ENCODE peak calls at places on chromosomes 4 and X, in five cellular contexts. B is stimulated activated CD4-positive, alpha-beta T cell treated with anti-CD3 and anti-CD28 coated beads, TNF-alpha, amount 100 ng/mL, for 4 hours; G is NCI-H510A; P is HuH-7.5; M is activated naive CD4-positive, alpha-beta T cell. A is an unnamed sample.

GRCh38 chr4:44629280-44629866 is 22.1 kb downstream of the YIPF7 start:
- DNase-seq in M (no peak), B (no peak), P (peak), G (peak), A (no peak)

GRCh38 chr4:153514001-153514526 is 47.9 kb downstream of the TMEM131L start:
- DNase-seq in G (no peak), B (no peak), M (no peak), P (no peak), A (no peak)

GRCh38 chrX:42491145-42491907 is 286.6 kb downstream of the PPP1R2C start:
- DNase-seq in B (no peak), P (no peak), G (no peak), M (no peak), A (no peak)

GRCh38 chr4:176270669-176271068 is 1.6 kb upstream of the ASB5 start:
- DNase-seq in M (no peak), P (no peak), B (no peak), G (peak), A (peak)

GRCh38 chr4:1309261-1310010 is 19.7 kb downstream of the MAEA start:
- DNase-seq in G (no peak), P (no peak), M (peak), B (peak), A (no peak)

GRCh38 chrX:100748133-100748532 is 16.2 kb upstream of the SYTL4 start:
- DNase-seq in B (no peak), P (no peak), M (no peak), G (no peak), A (no peak)

GRCh38 chrX:20693071-20693470 is 426.4 kb upstream of the RPS6KA3 start:
- DNase-seq in B (no peak), M (no peak), G (no peak), P (no peak), A (no peak)

GRCh38 chr4:8395504-8395903 is 45.0 kb downstream of the ACOX3 start:
- DNase-seq in B (no peak), P (no peak), M (no peak), G (no peak), A (no peak)

GRCh38 chr4:1463088-1463926 is 57.1 kb upstream of the NKX1-1 start:
- DNase-seq in G (no peak), B (no peak), P (no peak), M (no peak), A (no peak)

GRCh38 chr4:24209131-24209530 is 319.3 kb upstream of the PPARGC1A start:
- DNase-seq in G (no peak), P (no peak), B (no peak), M (no peak), A (no peak)

GRCh38 chr4:75630174-75630931 is at the start of gene CDKL2:
- DNase-seq in B (peak), M (peak), G (peak), P (no peak), A (no peak)

GRCh38 chr4:4602468-4602867 is 60.6 kb upstream of the STX18 start:
- DNase-seq in G (no peak), M (no peak), B (no peak), P (no peak), A (no peak)

GRCh38 chr4:25970691-25971427 is 56.8 kb downstream of the SMIM20 start:
- DNase-seq in P (no peak), G (peak), M (no peak), B (no peak), A (no peak)

GRCh38 chr4:169723207-169723606 is 34.5 kb downstream of the HPF1 start:
- DNase-seq in G (no peak), B (no peak), P (no peak), M (no peak), A (no peak)

GRCh38 chr4:145887241-145887964 is 51.2 kb downstream of the ZNF827 start:
- DNase-seq in B (no peak), M (no peak), G (no peak), P (no peak), A (no peak)

GRCh38 chrX:43003204-43003565 is 225.2 kb upstream of the PPP1R2C start:
- DNase-seq in P (no peak), B (no peak), G (no peak), M (no peak), A (no peak)

GRCh38 chrX:56790778-56791177 is 61.7 kb downstream of the NBDY start:
- DNase-seq in G (no peak), M (no peak), B (no peak), P (no peak), A (no peak)

GRCh38 chrX:39477438-39478120 is 620.2 kb downstream of the BCOR start:
- DNase-seq in P (no peak), G (peak), M (no peak), B (no peak), A (no peak)

GRCh38 chr4:88919056-88919455 is 137.9 kb downstream of the FAM13A start:
- DNase-seq in B (no peak), M (no peak), P (no peak), G (no peak), A (no peak)

GRCh38 chr4:81566076-81566663 is 94.5 kb upstream of the RASGEF1B start:
- DNase-seq in P (no peak), G (no peak), B (no peak), M (no peak), A (no peak)

GRCh38 chrX:103517246-103517645 is 2.0 kb downstream of the RAB40A start:
- DNase-seq in G (no peak), B (no peak), P (no peak), M (no peak), A (no peak)

GRCh38 chr4:149823770-149824221 is 8.2 kb upstream of the IQCM start:
- DNase-seq in G (no peak), B (no peak), M (no peak), P (no peak), A (peak)

A was measured in 8988T.